ENCODE peak calls at places on chromosomes 7 and 10, in ten cellular contexts. One of them, this sample, is unnamed.

GRCh38 chr7:80940539-80941205 is 21.8 kb upstream of the SEMA3C start:
- DNase-seq in CD8-positive, alpha-beta T cell: no peak
- DNase-seq in mesendoderm: no peak
- DNase-seq in heart right ventricle: no peak
- DNase-seq in cardiac muscle cell: no peak
- DNase-seq in left ventricle myocardium inferior: no peak
- DNase-seq in adrenal gland: no peak
- DNase-seq in heart left ventricle: no peak
- DNase-seq in H1: no peak
- DNase-seq in GM23338: no peak
- DNase-seq in this sample: no peak

GRCh38 chr10:95268438-95268837 is 22.4 kb downstream of the PDLIM1 start:
- DNase-seq in CD8-positive, alpha-beta T cell: no peak
- DNase-seq in mesendoderm: peak; percentile 95
- DNase-seq in heart right ventricle: peak; percentile 56
- DNase-seq in cardiac muscle cell: peak; percentile 69
- DNase-seq in left ventricle myocardium inferior: peak; percentile 50
- DNase-seq in adrenal gland: peak; percentile 77
- DNase-seq in heart left ventricle: peak; percentile 90
- DNase-seq in H1: no peak
- DNase-seq in GM23338: no peak
- DNase-seq in this sample: peak; percentile 84

GRCh38 chr7:83732305-83732704 is 83.4 kb upstream of the SEMA3E start:
- DNase-seq in CD8-positive, alpha-beta T cell: no peak
- DNase-seq in mesendoderm: no peak
- DNase-seq in heart right ventricle: no peak
- DNase-seq in cardiac muscle cell: no peak
- DNase-seq in left ventricle myocardium inferior: no peak
- DNase-seq in adrenal gland: no peak
- DNase-seq in heart left ventricle: no peak
- DNase-seq in H1: no peak
- DNase-seq in GM23338: no peak
- DNase-seq in this sample: no peak

GRCh38 chr10:119131512-119132240 is 27.8 kb downstream of the DENND10 start:
- DNase-seq in CD8-positive, alpha-beta T cell: peak; percentile 30
- DNase-seq in mesendoderm: no peak
- DNase-seq in heart right ventricle: no peak
- DNase-seq in cardiac muscle cell: no peak
- DNase-seq in left ventricle myocardium inferior: no peak
- DNase-seq in adrenal gland: no peak
- DNase-seq in heart left ventricle: no peak
- DNase-seq in H1: no peak
- DNase-seq in GM23338: no peak
- DNase-seq in this sample: no peak

GRCh38 chr7:19112290-19113000 is 5.0 kb downstream of the TWIST1 start:
- DNase-seq in CD8-positive, alpha-beta T cell: no peak
- DNase-seq in mesendoderm: peak; percentile 41
- DNase-seq in heart right ventricle: peak; percentile 18
- DNase-seq in cardiac muscle cell: peak; percentile 28
- DNase-seq in left ventricle myocardium inferior: no peak
- DNase-seq in adrenal gland: no peak
- DNase-seq in heart left ventricle: no peak
- DNase-seq in H1: no peak
- DNase-seq in GM23338: peak; percentile 51
- DNase-seq in this sample: peak; percentile 67

GRCh38 chr7:38306136-38306535 is 32.7 kb upstream of the TARP start:
- DNase-seq in CD8-positive, alpha-beta T cell: no peak
- DNase-seq in mesendoderm: no peak
- DNase-seq in heart right ventricle: no peak
- DNase-seq in cardiac muscle cell: no peak
- DNase-seq in left ventricle myocardium inferior: no peak
- DNase-seq in adrenal gland: no peak
- DNase-seq in heart left ventricle: no peak
- DNase-seq in H1: no peak
- DNase-seq in GM23338: no peak
- DNase-seq in this sample: no peak

GRCh38 chr7:106952658-106953231 is 87.7 kb downstream of the PIK3CG start:
- DNase-seq in CD8-positive, alpha-beta T cell: no peak
- DNase-seq in mesendoderm: peak; percentile 24
- DNase-seq in heart right ventricle: peak; percentile 23
- DNase-seq in cardiac muscle cell: no peak
- DNase-seq in left ventricle myocardium inferior: peak; percentile 45
- DNase-seq in adrenal gland: peak; percentile 66
- DNase-seq in heart left ventricle: peak; percentile 40
- DNase-seq in H1: no peak
- DNase-seq in GM23338: no peak
- DNase-seq in this sample: peak; percentile 65

GRCh38 chr7:151064993-151065392 is 5.6 kb downstream of the SLC4A2 start:
- DNase-seq in CD8-positive, alpha-beta T cell: no peak
- DNase-seq in mesendoderm: no peak
- DNase-seq in heart right ventricle: no peak
- DNase-seq in cardiac muscle cell: no peak
- DNase-seq in left ventricle myocardium inferior: no peak
- DNase-seq in adrenal gland: no peak
- DNase-seq in heart left ventricle: no peak
- DNase-seq in H1: no peak
- DNase-seq in GM23338: no peak
- DNase-seq in this sample: no peak

GRCh38 chr10:86362129-86362527 is 4.5 kb downstream of the GRID1 start:
- DNase-seq in CD8-positive, alpha-beta T cell: no peak
- DNase-seq in mesendoderm: no peak
- DNase-seq in heart right ventricle: no peak
- DNase-seq in cardiac muscle cell: no peak
- DNase-seq in left ventricle myocardium inferior: no peak
- DNase-seq in adrenal gland: peak; percentile 37
- DNase-seq in heart left ventricle: no peak
- DNase-seq in H1: no peak
- DNase-seq in GM23338: no peak
- DNase-seq in this sample: no peak

GRCh38 chr7:137579913-137580640 is 236.5 kb upstream of the PTN start:
- DNase-seq in CD8-positive, alpha-beta T cell: no peak
- DNase-seq in mesendoderm: no peak
- DNase-seq in heart right ventricle: no peak
- DNase-seq in cardiac muscle cell: no peak
- DNase-seq in left ventricle myocardium inferior: no peak
- DNase-seq in adrenal gland: no peak
- DNase-seq in heart left ventricle: no peak
- DNase-seq in H1: no peak
- DNase-seq in GM23338: no peak
- DNase-seq in this sample: no peak

GRCh38 chr7:70036695-70037094 is 438.4 kb downstream of the AUTS2 start:
- DNase-seq in CD8-positive, alpha-beta T cell: no peak
- DNase-seq in mesendoderm: peak; percentile 38
- DNase-seq in heart right ventricle: no peak
- DNase-seq in cardiac muscle cell: no peak
- DNase-seq in left ventricle myocardium inferior: no peak
- DNase-seq in adrenal gland: no peak
- DNase-seq in heart left ventricle: no peak
- DNase-seq in H1: no peak
- DNase-seq in GM23338: no peak
- DNase-seq in this sample: no peak

GRCh38 chr7:57769958-57770357 is 320.0 kb downstream of the ZNF716 start:
- DNase-seq in CD8-positive, alpha-beta T cell: no peak
- DNase-seq in mesendoderm: no peak
- DNase-seq in heart right ventricle: no peak
- DNase-seq in cardiac muscle cell: no peak
- DNase-seq in left ventricle myocardium inferior: no peak
- DNase-seq in adrenal gland: no peak
- DNase-seq in heart left ventricle: no peak
- DNase-seq in H1: no peak
- DNase-seq in GM23338: no peak
- DNase-seq in this sample: no peak

GRCh38 chr7:24783731-24784130 is 26.5 kb upstream of the GSDME start:
- DNase-seq in CD8-positive, alpha-beta T cell: no peak
- DNase-seq in mesendoderm: no peak
- DNase-seq in heart right ventricle: no peak
- DNase-seq in cardiac muscle cell: no peak
- DNase-seq in left ventricle myocardium inferior: no peak
- DNase-seq in adrenal gland: no peak
- DNase-seq in heart left ventricle: no peak
- DNase-seq in H1: no peak
- DNase-seq in GM23338: no peak
- DNase-seq in this sample: no peak

GRCh38 chr10:86391236-86391840 is 24.7 kb upstream of the GRID1 start:
- DNase-seq in CD8-positive, alpha-beta T cell: no peak
- DNase-seq in mesendoderm: no peak
- DNase-seq in heart right ventricle: no peak
- DNase-seq in cardiac muscle cell: no peak
- DNase-seq in left ventricle myocardium inferior: no peak
- DNase-seq in adrenal gland: peak; percentile 43
- DNase-seq in heart left ventricle: no peak
- DNase-seq in H1: no peak
- DNase-seq in GM23338: no peak
- DNase-seq in this sample: no peak

GRCh38 chr10:86370006-86370585 is 3.5 kb upstream of the GRID1 start:
- DNase-seq in CD8-positive, alpha-beta T cell: no peak
- DNase-seq in mesendoderm: no peak
- DNase-seq in heart right ventricle: no peak
- DNase-seq in cardiac muscle cell: no peak
- DNase-seq in left ventricle myocardium inferior: no peak
- DNase-seq in adrenal gland: peak; percentile 30
- DNase-seq in heart left ventricle: no peak
- DNase-seq in H1: no peak
- DNase-seq in GM23338: no peak
- DNase-seq in this sample: no peak

GRCh38 chr7:77933394-77933793 is 134.8 kb downstream of the PHTF2 start:
- DNase-seq in CD8-positive, alpha-beta T cell: no peak
- DNase-seq in mesendoderm: peak; percentile 6
- DNase-seq in heart right ventricle: no peak
- DNase-seq in cardiac muscle cell: no peak
- DNase-seq in left ventricle myocardium inferior: no peak
- DNase-seq in adrenal gland: no peak
- DNase-seq in heart left ventricle: no peak
- DNase-seq in H1: no peak
- DNase-seq in GM23338: no peak
- DNase-seq in this sample: no peak

GRCh38 chr7:47273974-47274766 is 307.7 kb downstream of the TNS3 start:
- DNase-seq in CD8-positive, alpha-beta T cell: no peak
- DNase-seq in mesendoderm: no peak
- DNase-seq in heart right ventricle: no peak
- DNase-seq in cardiac muscle cell: no peak
- DNase-seq in left ventricle myocardium inferior: no peak
- DNase-seq in adrenal gland: no peak
- DNase-seq in heart left ventricle: no peak
- DNase-seq in H1: no peak
- DNase-seq in GM23338: no peak
- DNase-seq in this sample: no peak
- H3K4me1 ChIP-seq in CD8-positive, alpha-beta T cell: no peaks in the 10 kb centered on the region
- H3K4me1 ChIP-seq in mesendoderm: no peaks in the 10 kb centered on the region
- H3K4me1 ChIP-seq in heart right ventricle: no peaks in the 10 kb centered on the region
- H3K4me1 ChIP-seq in cardiac muscle cell: no peaks in the 10 kb centered on the region
- H3K4me1 ChIP-seq in left ventricle myocardium inferior: peaks cover 8% of the 10 kb centered on the region
- H3K4me1 ChIP-seq in adrenal gland: no peaks in the 10 kb centered on the region
- H3K4me1 ChIP-seq in heart left ventricle: no peaks in the 10 kb centered on the region
- H3K4me1 ChIP-seq in H1: no peaks in the 10 kb centered on the region
- H3K4me1 ChIP-seq in GM23338: no peaks in the 10 kb centered on the region
- H3K4me1 ChIP-seq in this sample: no peaks in the 10 kb centered on the region

GRCh38 chr7:153835104-153835503 is 217.1 kb upstream of the DPP6 start:
- DNase-seq in CD8-positive, alpha-beta T cell: no peak
- DNase-seq in mesendoderm: peak; percentile 15
- DNase-seq in heart right ventricle: no peak
- DNase-seq in cardiac muscle cell: no peak
- DNase-seq in left ventricle myocardium inferior: no peak
- DNase-seq in adrenal gland: no peak
- DNase-seq in heart left ventricle: no peak
- DNase-seq in H1: no peak
- DNase-seq in GM23338: no peak
- DNase-seq in this sample: no peak
- H3K27ac ChIP-seq in CD8-positive, alpha-beta T cell: no peak overlapping the region
- H3K27ac ChIP-seq in mesendoderm: no peak overlapping the region
- H3K27ac ChIP-seq in heart right ventricle: no peak overlapping the region
- H3K27ac ChIP-seq in cardiac muscle cell: no peak overlapping the region
- H3K27ac ChIP-seq in left ventricle myocardium inferior: no peak overlapping the region
- H3K27ac ChIP-seq in adrenal gland: no peak overlapping the region
- H3K27ac ChIP-seq in heart left ventricle: no peak overlapping the region
- H3K27ac ChIP-seq in H1: no peak overlapping the region
- H3K27ac ChIP-seq in GM23338: no peak overlapping the region
- H3K27ac ChIP-seq in this sample: no peak overlapping the region

GRCh38 chr10:93437946-93438795 is 44.0 kb downstream of the MYOF start:
- DNase-seq in CD8-positive, alpha-beta T cell: no peak
- DNase-seq in mesendoderm: peak; percentile 97
- DNase-seq in heart right ventricle: no peak
- DNase-seq in cardiac muscle cell: no peak
- DNase-seq in left ventricle myocardium inferior: no peak
- DNase-seq in adrenal gland: no peak
- DNase-seq in heart left ventricle: no peak
- DNase-seq in H1: no peak
- DNase-seq in GM23338: peak; percentile 73
- DNase-seq in this sample: no peak
- H3K4me1 ChIP-seq in CD8-positive, alpha-beta T cell: no peaks in the 10 kb centered on the region
- H3K4me1 ChIP-seq in mesendoderm: peaks cover 26% of the 10 kb centered on the region
- H3K4me1 ChIP-seq in heart right ventricle: peaks cover 79% of the 10 kb centered on the region
- H3K4me1 ChIP-seq in cardiac muscle cell: peaks cover 45% of the 10 kb centered on the region
- H3K4me1 ChIP-seq in left ventricle myocardium inferior: peaks cover 74% of the 10 kb centered on the region
- H3K4me1 ChIP-seq in adrenal gland: peaks cover 62% of the 10 kb centered on the region
- H3K4me1 ChIP-seq in heart left ventricle: peaks cover 34% of the 10 kb centered on the region
- H3K4me1 ChIP-seq in H1: peaks cover 36% of the 10 kb centered on the region
- H3K4me1 ChIP-seq in GM23338: peaks cover 37% of the 10 kb centered on the region
- H3K4me1 ChIP-seq in this sample: peaks cover 17% of the 10 kb centered on the region

GRCh38 chr7:105439174-105439893 is 50.6 kb upstream of the SRPK2 start:
- DNase-seq in CD8-positive, alpha-beta T cell: no peak
- DNase-seq in mesendoderm: peak; percentile 64
- DNase-seq in heart right ventricle: no peak
- DNase-seq in cardiac muscle cell: no peak
- DNase-seq in left ventricle myocardium inferior: no peak
- DNase-seq in adrenal gland: no peak
- DNase-seq in heart left ventricle: no peak
- DNase-seq in H1: no peak
- DNase-seq in GM23338: no peak
- DNase-seq in this sample: no peak
- H3K27ac ChIP-seq in CD8-positive, alpha-beta T cell: no peak overlapping the region
- H3K27ac ChIP-seq in mesendoderm: no peak overlapping the region
- H3K27ac ChIP-seq in heart right ventricle: no peak overlapping the region
- H3K27ac ChIP-seq in cardiac muscle cell: no peak overlapping the region
- H3K27ac ChIP-seq in left ventricle myocardium inferior: no peak overlapping the region
- H3K27ac ChIP-seq in adrenal gland: no peak overlapping the region
- H3K27ac ChIP-seq in heart left ventricle: no peak overlapping the region
- H3K27ac ChIP-seq in H1: no peak overlapping the region
- H3K27ac ChIP-seq in GM23338: no peak overlapping the region
- H3K27ac ChIP-seq in this sample: no peak overlapping the region

DNA sequence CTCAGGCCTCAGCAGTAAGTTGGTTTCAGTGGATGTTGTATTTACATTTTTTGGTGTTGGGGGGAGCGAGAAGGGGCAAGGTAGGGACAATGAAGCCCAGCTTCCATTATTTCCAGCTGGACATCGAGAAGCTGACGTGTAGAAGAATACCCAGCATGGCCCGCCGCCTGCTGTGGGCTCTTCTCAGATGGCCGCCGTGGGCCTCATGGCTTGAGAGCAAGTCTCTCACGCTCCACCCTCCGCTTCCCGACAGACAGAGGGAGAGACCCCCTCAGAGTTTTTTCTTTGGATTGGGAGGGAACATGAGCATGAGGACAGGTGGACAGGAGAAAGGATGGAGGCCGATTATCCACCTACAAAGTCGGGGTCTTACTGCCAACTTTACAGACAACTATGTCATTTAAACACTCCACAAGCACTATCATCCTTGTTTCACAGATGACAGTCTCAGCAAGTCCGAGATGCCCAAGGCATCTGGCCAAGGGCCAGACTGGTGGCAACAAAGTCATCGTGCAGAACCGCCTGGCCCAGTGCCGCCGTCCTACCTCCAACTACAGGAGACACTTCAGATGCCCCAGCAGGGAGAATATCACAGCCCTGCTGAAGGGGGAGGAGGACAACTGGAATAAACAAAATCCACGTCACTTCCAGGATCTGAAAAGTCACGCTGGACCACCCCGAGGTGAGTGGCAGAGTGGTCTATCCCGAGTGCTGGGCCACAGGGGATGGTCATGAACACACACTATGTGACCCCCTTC is 195.9 kb downstream of the DIP2C start:
- DNase-seq in CD8-positive, alpha-beta T cell: no peak
- DNase-seq in mesendoderm: no peak
- DNase-seq in heart right ventricle: no peak
- DNase-seq in cardiac muscle cell: no peak
- DNase-seq in left ventricle myocardium inferior: no peak
- DNase-seq in adrenal gland: no peak
- DNase-seq in heart left ventricle: peak; percentile 61
- DNase-seq in H1: no peak
- DNase-seq in GM23338: no peak
- DNase-seq in this sample: no peak
- H3K4me1 ChIP-seq in CD8-positive, alpha-beta T cell: no peaks in the 10 kb centered on the region
- H3K4me1 ChIP-seq in mesendoderm: peaks cover 1% of the 10 kb centered on the region
- H3K4me1 ChIP-seq in heart right ventricle: peaks cover 56% of the 10 kb centered on the region
- H3K4me1 ChIP-seq in cardiac muscle cell: peaks cover 1% of the 10 kb centered on the region
- H3K4me1 ChIP-seq in left ventricle myocardium inferior: peaks cover 73% of the 10 kb centered on the region
- H3K4me1 ChIP-seq in adrenal gland: peaks cover 15% of the 10 kb centered on the region
- H3K4me1 ChIP-seq in heart left ventricle: peaks cover 29% of the 10 kb centered on the region
- H3K4me1 ChIP-seq in H1: peaks cover 13% of the 10 kb centered on the region
- H3K4me1 ChIP-seq in GM23338: peaks cover 15% of the 10 kb centered on the region
- H3K4me1 ChIP-seq in this sample: peaks cover 10% of the 10 kb centered on the region

This sample was measured in right cardiac atrium.